ENCODE peak calls at places on chromosomes 13 and 19, in four cellular contexts. E is HepG2, I is testis, Q is sigmoid colon. A is an unnamed sample.

GRCh38 chr13:93146584-93147292 is 79.9 kb upstream of the GPC6 start:
- DNase-seq in E (no peak), I (no peak), Q (no peak), A (no peak)

GRCh38 chr19:1558552-1558951 is 9.6 kb downstream of the MEX3D start:
- DNase-seq in E (no peak), I (no peak), Q (no peak), A (no peak)

GRCh38 chr13:74667656-74668055 is 533.5 kb upstream of the KLF12 start:
- DNase-seq in E (no peak), I (no peak), Q (no peak), A (no peak)

GRCh38 chr19:47438793-47439220 is 19.5 kb upstream of the MEIS3 start:
- DNase-seq in E (no peak), I (no peak), Q (no peak), A (no peak)

GRCh38 chr19:50777830-50778303 is 7.6 kb downstream of the GPR32 start:
- DNase-seq in E (no peak), I (no peak), Q (no peak), A (no peak)

GRCh38 chr13:33169273-33169980 is 116.1 kb downstream of the STARD13 start:
- DNase-seq in E (no peak), I (no peak), Q (no peak), A (no peak)

GRCh38 chr13:22175211-22175610 is 504.3 kb downstream of the FGF9 start:
- DNase-seq in E (no peak), I (peak; percentile 22), Q (no peak), A (no peak)

GRCh38 chr19:54158812-54159351 is 639 bp downstream of the LENG1 start:
- DNase-seq in E (no peak), I (no peak), Q (no peak), A (peak; percentile 48)

GRCh38 chr13:108797354-108797753 is 167.9 kb downstream of the MYO16 start:
- DNase-seq in E (no peak), I (no peak), Q (no peak), A (no peak)

GRCh38 chr13:113145496-113145895 is 13.0 kb upstream of the PROZ start:
- DNase-seq in E (no peak), I (no peak), Q (no peak), A (no peak)

GRCh38 chr13:31638577-31638976 is 100.7 kb upstream of the RXFP2 start:
- DNase-seq in E (no peak), I (no peak), Q (no peak), A (no peak)

DNA sequence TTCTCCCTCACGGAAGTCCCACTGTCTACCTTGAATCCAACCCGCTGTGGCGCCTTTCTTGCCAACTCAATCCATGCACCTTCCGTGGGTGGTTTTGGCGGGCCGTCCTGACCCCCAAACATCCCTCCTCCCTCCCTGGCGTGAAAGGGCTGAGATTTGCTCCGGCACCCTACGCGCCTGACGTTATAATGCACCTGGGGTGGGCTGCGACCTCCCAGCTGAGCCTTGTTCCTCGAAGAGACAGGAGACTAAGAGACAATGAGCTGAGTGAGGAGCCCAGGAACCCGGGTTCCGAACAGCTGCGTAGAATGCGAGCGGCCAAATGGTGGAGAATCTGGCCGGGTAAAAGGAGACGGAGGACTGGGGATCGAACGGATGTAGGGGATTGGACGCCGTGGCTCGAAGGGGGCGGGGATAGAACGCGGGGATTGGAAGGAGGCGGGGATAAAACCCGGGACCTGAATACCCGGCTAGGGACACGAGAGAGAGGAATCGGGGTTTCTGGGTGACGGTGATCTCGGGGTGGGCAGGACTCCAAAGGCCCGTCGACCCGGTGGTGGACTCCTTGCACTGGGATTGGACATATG is at the start of gene CPT1C:
- DNase-seq in E (no peak), I (peak; percentile 82), Q (peak; percentile 93), A (peak; percentile 85)
- H3K4me3 ChIP-seq in E (no peak within 1 kb of the TSS), I (peak within 1 kb of the TSS; percentile 56), Q (peak within 1 kb of the TSS; percentile 44), A (peak within 1 kb of the TSS; percentile 50)

GRCh38 chr19:6274756-6275155 is 5.0 kb downstream of the MLLT1 start:
- DNase-seq in E (no peak), I (no peak), Q (no peak), A (peak; percentile 68)
- H3K4me1 ChIP-seq in E (peaks cover 66% of the 10 kb centered on the region), I (peaks cover 50% of the 10 kb centered on the region), Q (no peaks in the 10 kb centered on the region), A (peaks cover 65% of the 10 kb centered on the region)

GRCh38 chr19:17026706-17027427 is at the start of gene CPAMD8:
- DNase-seq in E (no peak), I (no peak), Q (no peak), A (no peak)
- H3K4me3 ChIP-seq in E (no peak within 1 kb of the TSS), I (peak within 1 kb of the TSS; percentile 30), Q (no peak within 1 kb of the TSS), A (peak within 1 kb of the TSS; percentile 14)

DNA sequence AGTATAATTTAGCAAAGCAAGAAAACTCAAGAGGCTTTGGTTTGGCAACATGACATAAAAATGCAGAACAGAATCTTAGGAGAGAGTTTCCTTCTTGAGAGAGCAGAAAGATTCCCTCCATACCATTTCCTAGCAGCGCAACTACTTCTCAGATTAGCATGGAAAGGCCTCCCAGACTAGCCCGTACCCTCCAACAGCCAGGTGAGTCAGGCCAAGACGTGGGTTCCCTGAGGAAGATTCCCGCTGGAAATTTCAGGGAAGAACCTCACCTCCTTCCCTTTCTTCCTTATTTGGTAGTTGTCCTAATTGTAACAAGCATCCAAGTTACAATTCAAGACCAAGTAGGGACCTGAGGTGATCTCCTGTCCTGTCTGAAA is 12.3 kb downstream of the COL4A2 start:
- DNase-seq in E (no peak), I (no peak), Q (no peak), A (no peak)
- H3K4me1 ChIP-seq in E (no peaks in the 10 kb centered on the region), I (no peaks in the 10 kb centered on the region), Q (no peaks in the 10 kb centered on the region), A (peaks cover 32% of the 10 kb centered on the region)

A was measured in right cardiac atrium.